ENCODE peak calls at places on chromosomes 6 and 20, in nine cellular contexts. V, I, T, A, W, Q, G, J and S are unnamed samples.

GRCh38 chr6:134464690-134465411 is 146.9 kb upstream of the SGK1 start:
- DNase-seq in T (no peak), Q (no peak), J (no peak), I (peak; percentile 83), V (no peak), A (no peak), G (no peak), W (no peak), S (no peak)

GRCh38 chr20:34493646-34494045 is 22.6 kb upstream of the DYNLRB1 start:
- DNase-seq in Q (no peak), V (no peak), W (no peak), T (no peak), G (no peak), I (no peak), J (no peak), A (no peak), S (no peak)

GRCh38 chr20:4893709-4894108 is 107.6 kb downstream of the SLC23A2 start:
- DNase-seq in G (no peak), I (no peak), A (no peak), Q (no peak), T (no peak), V (no peak), J (no peak), W (no peak), S (no peak)

GRCh38 chr6:157727629-157728182 is 95.3 kb upstream of the SNX9 start:
- DNase-seq in J (no peak), G (no peak), W (no peak), A (no peak), I (no peak), Q (no peak), V (no peak), T (no peak), S (no peak)

GRCh38 chr6:96777113-96777512 is 60.2 kb downstream of the GPR63 start:
- DNase-seq in J (no peak), V (no peak), G (no peak), A (no peak), Q (no peak), T (no peak), W (no peak), I (no peak), S (no peak)

GRCh38 chr6:42616716-42617115 is 52.9 kb downstream of the UBR2 start:
- DNase-seq in I (no peak), G (no peak), Q (no peak), T (no peak), V (no peak), W (no peak), J (no peak), A (no peak), S (no peak)

GRCh38 chr6:22826961-22827360 is 257.6 kb downstream of the HDGFL1 start:
- DNase-seq in G (no peak), A (no peak), T (no peak), I (no peak), Q (no peak), J (no peak), W (no peak), V (no peak), S (no peak)

GRCh38 chr6:29723666-29724588 is 693 bp downstream of the HLA-F start:
- DNase-seq in W (peak; percentile 60), I (peak; percentile 44), G (peak; percentile 68), J (peak; percentile 60), Q (peak; percentile 57), A (no peak), T (peak; percentile 80), V (peak; percentile 41), S (peak; percentile 75)

GRCh38 chr6:122050226-122050755 is 349.2 kb upstream of the HSF2 start:
- DNase-seq in I (no peak), J (no peak), W (no peak), T (no peak), Q (no peak), V (no peak), A (no peak), G (no peak), S (no peak)

GRCh38 chr20:63359937-63360849 is 956 bp downstream of the CHRNA4 start:
- DNase-seq in G (peak; percentile 38), J (no peak), W (peak; percentile 10), A (no peak), V (no peak), Q (no peak), I (no peak), T (no peak), S (no peak)

GRCh38 chr6:37630281-37630799 is 67.3 kb downstream of the MDGA1 start:
- DNase-seq in Q (no peak), A (no peak), V (no peak), J (no peak), W (no peak), T (no peak), I (no peak), G (no peak), S (no peak)

GRCh38 chr6:12527339-12527738 is 189.2 kb upstream of the PHACTR1 start:
- DNase-seq in V (no peak), J (no peak), G (no peak), A (no peak), W (no peak), Q (no peak), I (no peak), T (no peak), S (no peak)

GRCh38 chr6:12528171-12528570 is 188.4 kb upstream of the PHACTR1 start:
- DNase-seq in I (no peak), T (no peak), V (no peak), W (no peak), G (no peak), A (no peak), J (no peak), Q (no peak), S (no peak)

GRCh38 chr6:12522347-12522746 is 194.2 kb upstream of the PHACTR1 start:
- DNase-seq in T (no peak), A (no peak), V (no peak), J (no peak), Q (no peak), G (no peak), W (no peak), I (no peak), S (no peak)

GRCh38 chr6:12525276-12525675 is 191.3 kb upstream of the PHACTR1 start:
- DNase-seq in J (no peak), A (no peak), V (no peak), I (no peak), Q (no peak), G (no peak), W (no peak), T (no peak), S (no peak)

GRCh38 chr6:12523726-12524125 is 192.8 kb upstream of the PHACTR1 start:
- DNase-seq in T (no peak), V (no peak), I (no peak), G (no peak), A (no peak), Q (no peak), J (no peak), W (no peak), S (no peak)
- H3K4me1 ChIP-seq in T (no peaks in the 10 kb centered on the region), V (no peaks in the 10 kb centered on the region), I (no peaks in the 10 kb centered on the region), G (peaks cover 3% of the 10 kb centered on the region), A (peaks cover 3% of the 10 kb centered on the region), Q (peaks cover 10% of the 10 kb centered on the region), J (no peaks in the 10 kb centered on the region), W (peaks cover 9% of the 10 kb centered on the region), S (no peaks in the 10 kb centered on the region)

GRCh38 chr6:31877125-31877650 is 1.6 kb downstream of the SLC44A4 start:
- DNase-seq in J (no peak), A (no peak), G (no peak), I (no peak), T (peak; percentile 78), W (no peak), Q (no peak), V (peak; percentile 49), S (no peak)
- H3K4me3 ChIP-seq in J (no peak overlapping the region), A (no peak overlapping the region), G (no peak overlapping the region), I (no peak overlapping the region), T (no peak overlapping the region), W (no peak overlapping the region), Q (no peak overlapping the region), V (no peak overlapping the region), S (no peak overlapping the region)

GRCh38 chr6:64041373-64041772 is 405.8 kb downstream of the PHF3 start:
- DNase-seq in G (no peak), W (no peak), J (no peak), A (no peak), I (no peak), T (no peak), V (no peak), Q (no peak), S (no peak)
- H3K4me1 ChIP-seq in G (no peaks in the 10 kb centered on the region), W (no peaks in the 10 kb centered on the region), J (no peaks in the 10 kb centered on the region), A (no peaks in the 10 kb centered on the region), I (no peaks in the 10 kb centered on the region), T (no peaks in the 10 kb centered on the region), V (no peaks in the 10 kb centered on the region), Q (no peaks in the 10 kb centered on the region), S (no peaks in the 10 kb centered on the region)

GRCh38 chr20:25062841-25063240 is 4.9 kb upstream of the ACSS1 start:
- DNase-seq in J (no peak), W (no peak), T (no peak), V (no peak), G (no peak), A (no peak), I (no peak), Q (no peak), S (no peak)
- H3K4me3 ChIP-seq in J (no peak overlapping the region), W (no peak overlapping the region), T (no peak overlapping the region), V (no peak overlapping the region), G (no peak overlapping the region), A (no peak overlapping the region), I (no peak overlapping the region), Q (no peak overlapping the region), S (no peak overlapping the region)